ENCODE peak calls at places on chromosomes 12 and 14, in nine cellular contexts. One of them, this sample, is unnamed.

GRCh38 chr12:47360771-47361388 is 281.1 kb upstream of the AMIGO2 start:
- DNase-seq in left lung: no peak
- DNase-seq in CD8-positive, alpha-beta T cell: peak; percentile 31
- DNase-seq in immature natural killer cell: peak; percentile 51
- DNase-seq in T1000: no peak
- DNase-seq in AG09309: no peak
- DNase-seq in GM23338: no peak
- DNase-seq in NCI-H1417: no peak
- DNase-seq in activated gamma-delta T cell: no peak
- DNase-seq in this sample: peak; percentile 25

GRCh38 chr12:130186631-130187269 is 24.5 kb downstream of the FZD10 start:
- DNase-seq in left lung: no peak
- DNase-seq in CD8-positive, alpha-beta T cell: no peak
- DNase-seq in immature natural killer cell: no peak
- DNase-seq in T1000: no peak
- DNase-seq in AG09309: no peak
- DNase-seq in GM23338: no peak
- DNase-seq in NCI-H1417: no peak
- DNase-seq in activated gamma-delta T cell: no peak
- DNase-seq in this sample: no peak

GRCh38 chr14:94173471-94173884 is 644 bp upstream of the PPP4R4 start:
- DNase-seq in left lung: peak; percentile 44
- DNase-seq in CD8-positive, alpha-beta T cell: peak; percentile 16
- DNase-seq in immature natural killer cell: peak; percentile 9
- DNase-seq in T1000: no peak
- DNase-seq in AG09309: no peak
- DNase-seq in GM23338: peak; percentile 40
- DNase-seq in NCI-H1417: no peak
- DNase-seq in activated gamma-delta T cell: no peak
- DNase-seq in this sample: no peak

GRCh38 chr12:70466753-70467152 is 100.7 kb downstream of the KCNMB4 start:
- DNase-seq in left lung: no peak
- DNase-seq in CD8-positive, alpha-beta T cell: no peak
- DNase-seq in immature natural killer cell: no peak
- DNase-seq in T1000: no peak
- DNase-seq in AG09309: no peak
- DNase-seq in GM23338: no peak
- DNase-seq in NCI-H1417: no peak
- DNase-seq in activated gamma-delta T cell: no peak
- DNase-seq in this sample: no peak

GRCh38 chr12:44389038-44389437 is 487.1 kb downstream of the NELL2 start:
- DNase-seq in left lung: no peak
- DNase-seq in CD8-positive, alpha-beta T cell: no peak
- DNase-seq in immature natural killer cell: no peak
- DNase-seq in T1000: no peak
- DNase-seq in AG09309: no peak
- DNase-seq in GM23338: no peak
- DNase-seq in NCI-H1417: peak; percentile 37
- DNase-seq in activated gamma-delta T cell: no peak
- DNase-seq in this sample: no peak

GRCh38 chr14:60878536-60878935 is 102.3 kb downstream of the TRMT5 start:
- DNase-seq in left lung: no peak
- DNase-seq in CD8-positive, alpha-beta T cell: no peak
- DNase-seq in immature natural killer cell: no peak
- DNase-seq in T1000: no peak
- DNase-seq in AG09309: no peak
- DNase-seq in GM23338: no peak
- DNase-seq in NCI-H1417: no peak
- DNase-seq in activated gamma-delta T cell: no peak
- DNase-seq in this sample: no peak

GRCh38 chr12:96513166-96513565 is 23.8 kb downstream of the CFAP54 start:
- DNase-seq in left lung: no peak
- DNase-seq in CD8-positive, alpha-beta T cell: no peak
- DNase-seq in immature natural killer cell: no peak
- DNase-seq in T1000: no peak
- DNase-seq in AG09309: no peak
- DNase-seq in GM23338: no peak
- DNase-seq in NCI-H1417: no peak
- DNase-seq in activated gamma-delta T cell: no peak
- DNase-seq in this sample: no peak

GRCh38 chr12:105220150-105220928 is 15.6 kb downstream of the APPL2 start:
- DNase-seq in left lung: no peak
- DNase-seq in CD8-positive, alpha-beta T cell: no peak
- DNase-seq in immature natural killer cell: no peak
- DNase-seq in T1000: no peak
- DNase-seq in AG09309: no peak
- DNase-seq in GM23338: no peak
- DNase-seq in NCI-H1417: no peak
- DNase-seq in activated gamma-delta T cell: no peak
- DNase-seq in this sample: no peak

GRCh38 chr14:61651355-61651754 is 44.0 kb upstream of the HIF1A start:
- DNase-seq in left lung: no peak
- DNase-seq in CD8-positive, alpha-beta T cell: no peak
- DNase-seq in immature natural killer cell: no peak
- DNase-seq in T1000: no peak
- DNase-seq in AG09309: no peak
- DNase-seq in GM23338: no peak
- DNase-seq in NCI-H1417: no peak
- DNase-seq in activated gamma-delta T cell: no peak
- DNase-seq in this sample: no peak

GRCh38 chr14:92176476-92176875 is 54.7 kb downstream of the CPSF2 start:
- DNase-seq in left lung: no peak
- DNase-seq in CD8-positive, alpha-beta T cell: no peak
- DNase-seq in immature natural killer cell: no peak
- DNase-seq in T1000: no peak
- DNase-seq in AG09309: no peak
- DNase-seq in GM23338: no peak
- DNase-seq in NCI-H1417: no peak
- DNase-seq in activated gamma-delta T cell: no peak
- DNase-seq in this sample: no peak

GRCh38 chr14:82710257-82710841 is 1176.7 kb upstream of the SEL1L start:
- DNase-seq in left lung: peak; percentile 37
- DNase-seq in CD8-positive, alpha-beta T cell: no peak
- DNase-seq in immature natural killer cell: no peak
- DNase-seq in T1000: peak; percentile 24
- DNase-seq in AG09309: no peak
- DNase-seq in GM23338: peak; percentile 86
- DNase-seq in NCI-H1417: peak; percentile 41
- DNase-seq in activated gamma-delta T cell: no peak
- DNase-seq in this sample: peak; percentile 16

GRCh38 chr12:100254876-100255275 is 12.0 kb downstream of the DEPDC4 start:
- DNase-seq in left lung: no peak
- DNase-seq in CD8-positive, alpha-beta T cell: no peak
- DNase-seq in immature natural killer cell: no peak
- DNase-seq in T1000: no peak
- DNase-seq in AG09309: no peak
- DNase-seq in GM23338: no peak
- DNase-seq in NCI-H1417: no peak
- DNase-seq in activated gamma-delta T cell: no peak
- DNase-seq in this sample: no peak

GRCh38 chr12:65622056-65622455 is 202.2 kb upstream of the HMGA2 start:
- DNase-seq in left lung: no peak
- DNase-seq in CD8-positive, alpha-beta T cell: no peak
- DNase-seq in immature natural killer cell: no peak
- DNase-seq in T1000: no peak
- DNase-seq in AG09309: no peak
- DNase-seq in GM23338: no peak
- DNase-seq in NCI-H1417: no peak
- DNase-seq in activated gamma-delta T cell: no peak
- DNase-seq in this sample: no peak

GRCh38 chr12:6563448-6564050 is 4.5 kb downstream of the NOP2 start:
- DNase-seq in left lung: no peak
- DNase-seq in CD8-positive, alpha-beta T cell: peak; percentile 76
- DNase-seq in immature natural killer cell: peak; percentile 55
- DNase-seq in T1000: peak; percentile 50
- DNase-seq in AG09309: no peak
- DNase-seq in GM23338: peak; percentile 87
- DNase-seq in NCI-H1417: peak; percentile 15
- DNase-seq in activated gamma-delta T cell: no peak
- DNase-seq in this sample: peak; percentile 17

GRCh38 chr14:38134631-38135030 is 73.1 kb upstream of the SSTR1 start:
- DNase-seq in left lung: no peak
- DNase-seq in CD8-positive, alpha-beta T cell: no peak
- DNase-seq in immature natural killer cell: no peak
- DNase-seq in T1000: no peak
- DNase-seq in AG09309: no peak
- DNase-seq in GM23338: no peak
- DNase-seq in NCI-H1417: no peak
- DNase-seq in activated gamma-delta T cell: no peak
- DNase-seq in this sample: no peak

GRCh38 chr14:61477845-61478438 is 156.6 kb downstream of the PRKCH start:
- DNase-seq in left lung: peak; percentile 84
- DNase-seq in CD8-positive, alpha-beta T cell: no peak
- DNase-seq in immature natural killer cell: peak; percentile 32
- DNase-seq in T1000: no peak
- DNase-seq in AG09309: no peak
- DNase-seq in GM23338: no peak
- DNase-seq in NCI-H1417: no peak
- DNase-seq in activated gamma-delta T cell: no peak
- DNase-seq in this sample: no peak

GRCh38 chr12:88111074-88111652 is 30.7 kb downstream of the CEP290 start:
- DNase-seq in left lung: no peak
- DNase-seq in CD8-positive, alpha-beta T cell: no peak
- DNase-seq in immature natural killer cell: peak; percentile 3
- DNase-seq in T1000: no peak
- DNase-seq in AG09309: peak; percentile 21
- DNase-seq in GM23338: peak; percentile 57
- DNase-seq in NCI-H1417: peak; percentile 58
- DNase-seq in activated gamma-delta T cell: no peak
- DNase-seq in this sample: no peak

GRCh38 chr14:60632257-60632656 is 17.0 kb downstream of the SIX1 start:
- DNase-seq in left lung: no peak
- DNase-seq in CD8-positive, alpha-beta T cell: no peak
- DNase-seq in immature natural killer cell: no peak
- DNase-seq in T1000: no peak
- DNase-seq in AG09309: no peak
- DNase-seq in GM23338: no peak
- DNase-seq in NCI-H1417: no peak
- DNase-seq in activated gamma-delta T cell: no peak
- DNase-seq in this sample: no peak

GRCh38 chr14:103546651-103547454 is 15.6 kb downstream of the BAG5 start:
- DNase-seq in left lung: peak; percentile 74
- DNase-seq in CD8-positive, alpha-beta T cell: peak; percentile 84
- DNase-seq in immature natural killer cell: peak; percentile 68
- DNase-seq in T1000: peak; percentile 55
- DNase-seq in AG09309: no peak
- DNase-seq in GM23338: peak; percentile 87
- DNase-seq in NCI-H1417: peak; percentile 70
- DNase-seq in activated gamma-delta T cell: peak; percentile 43
- DNase-seq in this sample: peak; percentile 25

GRCh38 chr14:35121026-35121886 is 534 bp downstream of the PPP2R3C start:
- DNase-seq in left lung: no peak
- DNase-seq in CD8-positive, alpha-beta T cell: no peak
- DNase-seq in immature natural killer cell: no peak
- DNase-seq in T1000: no peak
- DNase-seq in AG09309: no peak
- DNase-seq in GM23338: no peak
- DNase-seq in NCI-H1417: no peak
- DNase-seq in activated gamma-delta T cell: no peak
- DNase-seq in this sample: no peak

GRCh38 chr14:99062772-99063418 is 209.1 kb downstream of the BCL11B start:
- DNase-seq in left lung: no peak
- DNase-seq in CD8-positive, alpha-beta T cell: no peak
- DNase-seq in immature natural killer cell: no peak
- DNase-seq in T1000: no peak
- DNase-seq in AG09309: no peak
- DNase-seq in GM23338: no peak
- DNase-seq in NCI-H1417: no peak
- DNase-seq in activated gamma-delta T cell: no peak
- DNase-seq in this sample: no peak

GRCh38 chr12:51911788-51912711 is 4.7 kb downstream of the ACVRL1 start:
- DNase-seq in left lung: no peak
- DNase-seq in CD8-positive, alpha-beta T cell: no peak
- DNase-seq in immature natural killer cell: no peak
- DNase-seq in T1000: no peak
- DNase-seq in AG09309: no peak
- DNase-seq in GM23338: peak; percentile 37
- DNase-seq in NCI-H1417: no peak
- DNase-seq in activated gamma-delta T cell: no peak
- DNase-seq in this sample: no peak

GRCh38 chr12:106329231-106329985 is 26.9 kb downstream of the TCP11L2 start:
- DNase-seq in left lung: no peak
- DNase-seq in CD8-positive, alpha-beta T cell: no peak
- DNase-seq in immature natural killer cell: no peak
- DNase-seq in T1000: no peak
- DNase-seq in AG09309: no peak
- DNase-seq in GM23338: no peak
- DNase-seq in NCI-H1417: peak; percentile 50
- DNase-seq in activated gamma-delta T cell: no peak
- DNase-seq in this sample: no peak

GRCh38 chr14:56569174-56569573 is 10.4 kb upstream of the TMEM260 start:
- DNase-seq in left lung: no peak
- DNase-seq in CD8-positive, alpha-beta T cell: no peak
- DNase-seq in immature natural killer cell: no peak
- DNase-seq in T1000: no peak
- DNase-seq in AG09309: no peak
- DNase-seq in GM23338: no peak
- DNase-seq in NCI-H1417: no peak
- DNase-seq in activated gamma-delta T cell: no peak
- DNase-seq in this sample: no peak

This sample was measured in GDM1.